ENCODE peak calls at places on chromosomes 3 and 15, in four cellular contexts. O, X, Z and H are unnamed samples.

GRCh38 chr15:78265752-78266224 is 1.4 kb downstream of the DNAJA4 start:
- DNase-seq in O (no peak), X (no peak), Z (no peak), H (peak)

GRCh38 chr3:190116551-190117067 is 4.1 kb downstream of the P3H2 start:
- DNase-seq in O (peak), X (no peak), Z (no peak), H (no peak)

GRCh38 chr3:11306815-11307589 is 34.8 kb downstream of the ATG7 start:
- DNase-seq in O (no peak), X (no peak), Z (no peak), H (peak)

GRCh38 chr15:90126022-90126421 is 23.8 kb upstream of the IDH2 start:
- DNase-seq in O (peak), X (no peak), Z (no peak), H (no peak)

GRCh38 chr3:148379763-148380162 is 317.9 kb upstream of the AGTR1 start:
- DNase-seq in O (peak), X (no peak), Z (peak), H (peak)

GRCh38 chr3:13705702-13706280 is 156.9 kb downstream of the FBLN2 start:
- DNase-seq in O (no peak), X (no peak), Z (no peak), H (no peak)

GRCh38 chr15:66720206-66721010 is 18.4 kb downstream of the SMAD6 start:
- DNase-seq in O (peak), X (peak), Z (no peak), H (peak)

GRCh38 chr15:25798207-25798931 is 64.8 kb downstream of the ATP10A start:
- DNase-seq in O (no peak), X (no peak), Z (no peak), H (no peak)

GRCh38 chr3:123449986-123450474 is 1.1 kb upstream of the ADCY5 start:
- DNase-seq in O (no peak), X (no peak), Z (no peak), H (no peak)

GRCh38 chr3:184741798-184742675 is 30.2 kb upstream of the MAGEF1 start:
- DNase-seq in O (no peak), X (peak), Z (no peak), H (no peak)

GRCh38 chr15:67504796-67505195 is 16.1 kb upstream of the C15orf61 start:
- DNase-seq in O (no peak), X (no peak), Z (no peak), H (no peak)

GRCh38 chr3:184636774-184637316 is 75.0 kb downstream of the MAGEF1 start:
- DNase-seq in O (peak), X (no peak), Z (no peak), H (no peak)

GRCh38 chr15:62782100-62782791 is 260.3 kb upstream of the TPM1 start:
- DNase-seq in O (peak), X (peak), Z (peak), H (peak)

GRCh38 chr3:104206925-104207324 is 1159.8 kb upstream of the ALCAM start:
- DNase-seq in O (peak), X (no peak), Z (no peak), H (no peak)

GRCh38 chr15:99324082-99324620 is 72.9 kb downstream of the LRRC28 start:
- DNase-seq in O (peak), X (no peak), Z (peak), H (peak)

GRCh38 chr3:113169876-113170452 is 41.4 kb upstream of the BOC start:
- DNase-seq in O (no peak), X (no peak), Z (no peak), H (no peak)

GRCh38 chr3:31858439-31858838 is 122.6 kb downstream of the OSBPL10 start:
- DNase-seq in O (peak), X (no peak), Z (no peak), H (peak)

GRCh38 chr3:185715091-185715490 is 109.8 kb downstream of the IGF2BP2 start:
- DNase-seq in O (no peak), X (no peak), Z (no peak), H (peak)

GRCh38 chr15:39704684-39705083 is 78.0 kb downstream of the FSIP1 start:
- DNase-seq in O (peak), X (peak), Z (no peak), H (no peak)

GRCh38 chr3:52523386-52524257 is 10.0 kb downstream of the NT5DC2 start:
- DNase-seq in O (no peak), X (no peak), Z (no peak), H (no peak)

GRCh38 chr3:52521488-52521824 is 12.2 kb downstream of the NT5DC2 start:
- DNase-seq in O (no peak), X (no peak), Z (no peak), H (no peak)

GRCh38 chr3:52524258-52524751 is 9.4 kb downstream of the NT5DC2 start:
- DNase-seq in O (no peak), X (no peak), Z (no peak), H (no peak)

GRCh38 chr3:52521881-52522650 is 11.6 kb downstream of the NT5DC2 start:
- DNase-seq in O (no peak), X (no peak), Z (no peak), H (no peak)

DNA sequence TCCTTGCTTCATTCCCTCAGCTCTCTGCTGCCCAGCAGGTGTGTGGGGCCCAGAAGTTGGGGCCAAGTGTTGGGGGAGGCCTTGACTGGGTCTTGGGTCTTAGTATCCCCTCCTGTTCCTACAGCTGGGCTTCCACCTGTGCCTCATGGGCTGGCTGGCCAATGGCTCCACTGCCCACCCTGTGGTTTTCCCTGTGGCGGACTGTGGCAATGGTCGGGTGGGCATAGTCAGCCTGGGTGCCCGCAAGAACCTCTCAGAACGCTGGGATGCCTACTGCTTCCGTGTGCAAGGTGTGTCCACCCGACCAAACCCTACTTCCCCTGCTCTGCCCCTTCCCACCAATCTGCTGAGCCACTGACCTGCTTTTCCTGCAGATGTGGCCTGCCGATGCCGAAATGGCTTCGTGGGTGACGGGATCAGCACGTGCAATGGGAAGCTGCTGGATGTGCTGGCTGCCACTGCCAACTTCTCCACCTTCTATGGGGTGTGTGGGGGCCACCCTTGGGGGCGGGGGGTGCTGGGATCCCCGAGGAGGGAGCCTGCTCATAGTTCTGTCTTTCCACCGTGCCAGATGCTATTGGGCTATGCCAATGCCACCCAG is 10.9 kb downstream of the NT5DC2 start:
- DNase-seq in O (no peak), X (no peak), Z (no peak), H (no peak)
- TF ChIP-seq MAX in O (no peak), X (no peak), Z (no peak), H (no peak)

DNA sequence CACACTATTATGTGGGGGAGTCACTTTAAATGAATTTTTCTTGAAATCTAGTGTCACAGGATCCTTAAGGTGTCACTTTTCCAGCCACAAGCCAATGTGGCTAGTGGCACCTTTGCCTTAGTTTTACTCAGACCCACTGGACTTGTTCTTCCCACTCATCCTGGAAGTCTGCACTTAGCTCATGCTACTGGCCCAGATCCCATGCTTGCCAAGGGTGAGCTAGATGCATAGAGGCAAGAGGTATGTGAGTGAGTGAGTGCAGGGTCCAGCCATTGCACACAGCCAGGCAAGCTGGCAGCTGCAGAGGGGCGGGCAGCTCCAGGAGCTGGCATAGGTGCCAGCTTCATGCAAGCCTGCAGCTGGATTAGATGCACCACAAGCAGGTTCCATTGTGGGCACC is 81.0 kb downstream of the CGGBP1 start:
- DNase-seq in O (no peak), X (no peak), Z (no peak), H (no peak)
- TF ChIP-seq POLR2A in O (no peak), X (no peak), Z (no peak), H (no peak)

GRCh38 chr3:41711656-41712055 is 250.2 kb downstream of the ULK4 start:
- DNase-seq in O (no peak), X (no peak), Z (no peak), H (peak)

GRCh38 chr3:41705893-41706292 is 256.0 kb downstream of the ULK4 start:
- DNase-seq in O (no peak), X (peak), Z (no peak), H (no peak)

GRCh38 chr3:41715376-41715775 is 246.5 kb downstream of the ULK4 start:
- DNase-seq in O (no peak), X (no peak), Z (no peak), H (no peak)

GRCh38 chr3:41708176-41708575 is 253.7 kb downstream of the ULK4 start:
- DNase-seq in O (no peak), X (no peak), Z (no peak), H (peak)

GRCh38 chr3:41710646-41711388 is 251.1 kb downstream of the ULK4 start:
- DNase-seq in O (peak), X (no peak), Z (no peak), H (peak)
- TF ChIP-seq MAX in O (no peak), X (no peak), Z (no peak), H (no peak)

GRCh38 chr3:128195802-128196201 is 42.5 kb downstream of the EEFSEC start:
- DNase-seq in O (no peak), X (no peak), Z (no peak), H (no peak)

GRCh38 chr3:128195369-128195768 is 42.1 kb downstream of the EEFSEC start:
- DNase-seq in O (no peak), X (no peak), Z (no peak), H (no peak)

GRCh38 chr3:128198313-128198712 is 45.0 kb downstream of the EEFSEC start:
- DNase-seq in O (no peak), X (no peak), Z (no peak), H (no peak)

GRCh38 chr3:128197855-128198254 is 44.6 kb downstream of the EEFSEC start:
- DNase-seq in O (no peak), X (no peak), Z (no peak), H (no peak)

GRCh38 chr3:128196645-128197044 is 43.4 kb downstream of the EEFSEC start:
- DNase-seq in O (no peak), X (no peak), Z (no peak), H (no peak)
- TF ChIP-seq POLR2A in O (no peak), X (no peak), Z (no peak), H (no peak)

GRCh38 chr3:78855190-78855589 is 912.6 kb downstream of the ROBO1 start:
- DNase-seq in O (no peak), X (no peak), Z (no peak), H (peak)
- TF ChIP-seq MAX in O (no peak), X (no peak), Z (no peak), H (no peak)